ENCODE peak calls at places on chromosomes 12 and 14, in six cellular contexts. One of them, this sample, is unnamed.
A peak's percentile ranks its signal among the peaks of the same experiment; 100 is the strongest.

GRCh38 chr14:23805761-23806160 is 147.8 kb upstream of the DHRS4 start:
- DNase-seq in H9: no peak
- DNase-seq in IMR-90: no peak
- DNase-seq in mesendoderm: no peak
- DNase-seq in neuronal stem cell: no peak
- DNase-seq in mesenchymal stem cell: no peak
- DNase-seq in this sample: no peak

GRCh38 chr12:34295366-34296142 is 273.3 kb downstream of the ALG10 start:
- DNase-seq in IMR-90: no peak
- DNase-seq in neuronal stem cell: no peak
- DNase-seq in mesendoderm: no peak
- DNase-seq in mesenchymal stem cell: no peak
- DNase-seq in H9: no peak
- DNase-seq in this sample: no peak

GRCh38 chr14:95157195-95157986 is at the start of gene DICER1:
- DNase-seq in mesendoderm: peak; percentile 94
- DNase-seq in neuronal stem cell: peak; percentile 96
- DNase-seq in IMR-90: peak; percentile 89
- DNase-seq in H9: peak; percentile 95
- DNase-seq in mesenchymal stem cell: peak; percentile 93
- DNase-seq in this sample: peak; percentile 91

GRCh38 chr14:81710232-81710845 is 176.7 kb upstream of the SEL1L start:
- DNase-seq in neuronal stem cell: peak; percentile 42
- DNase-seq in IMR-90: peak; percentile 1
- DNase-seq in mesenchymal stem cell: peak; percentile 3
- DNase-seq in mesendoderm: peak; percentile 65
- DNase-seq in H9: no peak
- DNase-seq in this sample: no peak

GRCh38 chr14:105163040-105163742 is 5.4 kb downstream of the JAG2 start:
- DNase-seq in H9: peak; percentile 43
- DNase-seq in mesendoderm: peak; percentile 14
- DNase-seq in mesenchymal stem cell: no peak
- DNase-seq in IMR-90: no peak
- DNase-seq in neuronal stem cell: no peak
- DNase-seq in this sample: no peak

GRCh38 chr14:20690848-20691640 is 2.5 kb downstream of the ANG start:
- DNase-seq in H9: no peak
- DNase-seq in neuronal stem cell: peak; percentile 57
- DNase-seq in mesenchymal stem cell: peak; percentile 76
- DNase-seq in mesendoderm: peak; percentile 76
- DNase-seq in IMR-90: peak; percentile 72
- DNase-seq in this sample: peak; percentile 88

GRCh38 chr14:87745507-87746118 is 247.4 kb downstream of the GALC start:
- DNase-seq in neuronal stem cell: peak; percentile 21
- DNase-seq in mesenchymal stem cell: peak; percentile 27
- DNase-seq in H9: peak; percentile 57
- DNase-seq in mesendoderm: peak; percentile 82
- DNase-seq in IMR-90: peak; percentile 7
- DNase-seq in this sample: no peak

GRCh38 chr12:123062682-123063426 is 82.4 kb downstream of the ARL6IP4 start:
- DNase-seq in H9: no peak
- DNase-seq in mesendoderm: no peak
- DNase-seq in IMR-90: peak; percentile 69
- DNase-seq in mesenchymal stem cell: peak; percentile 89
- DNase-seq in neuronal stem cell: no peak
- DNase-seq in this sample: peak; percentile 96

GRCh38 chr12:62943779-62944395 is 8.9 kb upstream of the PPM1H start:
- DNase-seq in IMR-90: no peak
- DNase-seq in mesenchymal stem cell: no peak
- DNase-seq in mesendoderm: no peak
- DNase-seq in neuronal stem cell: no peak
- DNase-seq in H9: no peak
- DNase-seq in this sample: no peak
- H3K9ac ChIP-seq in IMR-90: no peak overlapping the region
- H3K9ac ChIP-seq in mesenchymal stem cell: no peak overlapping the region
- H3K9ac ChIP-seq in mesendoderm: no peak overlapping the region
- H3K9ac ChIP-seq in neuronal stem cell: no peak overlapping the region
- H3K9ac ChIP-seq in H9: no peak overlapping the region
- H3K9ac ChIP-seq in this sample: no peak overlapping the region

GRCh38 chr14:103611215-103611614 is 17.8 kb upstream of the KLC1 start:
- DNase-seq in mesenchymal stem cell: no peak
- DNase-seq in H9: no peak
- DNase-seq in neuronal stem cell: no peak
- DNase-seq in mesendoderm: no peak
- DNase-seq in IMR-90: no peak
- DNase-seq in this sample: no peak
- H3K27ac ChIP-seq in mesenchymal stem cell: no peak overlapping the region
- H3K27ac ChIP-seq in H9: no peak overlapping the region
- H3K27ac ChIP-seq in neuronal stem cell: no peak overlapping the region
- H3K27ac ChIP-seq in mesendoderm: no peak overlapping the region
- H3K27ac ChIP-seq in IMR-90: no peak overlapping the region
- H3K27ac ChIP-seq in this sample: no peak overlapping the region

GRCh38 chr14:35402323-35403084 is 2.0 kb downstream of the NFKBIA start:
- DNase-seq in H9: no peak
- DNase-seq in mesendoderm: no peak
- DNase-seq in IMR-90: peak; percentile 56
- DNase-seq in mesenchymal stem cell: peak; percentile 47
- DNase-seq in neuronal stem cell: no peak
- DNase-seq in this sample: peak; percentile 38
- H4K8ac ChIP-seq in H9: no peak overlapping the region
- H4K8ac ChIP-seq in mesendoderm: no peak overlapping the region
- H4K8ac ChIP-seq in IMR-90: peak overlapping the region; percentile 74
- H4K8ac ChIP-seq in mesenchymal stem cell: no peak overlapping the region
- H4K8ac ChIP-seq in neuronal stem cell: no peak overlapping the region
- H4K8ac ChIP-seq in this sample: no peak overlapping the region

DNA sequence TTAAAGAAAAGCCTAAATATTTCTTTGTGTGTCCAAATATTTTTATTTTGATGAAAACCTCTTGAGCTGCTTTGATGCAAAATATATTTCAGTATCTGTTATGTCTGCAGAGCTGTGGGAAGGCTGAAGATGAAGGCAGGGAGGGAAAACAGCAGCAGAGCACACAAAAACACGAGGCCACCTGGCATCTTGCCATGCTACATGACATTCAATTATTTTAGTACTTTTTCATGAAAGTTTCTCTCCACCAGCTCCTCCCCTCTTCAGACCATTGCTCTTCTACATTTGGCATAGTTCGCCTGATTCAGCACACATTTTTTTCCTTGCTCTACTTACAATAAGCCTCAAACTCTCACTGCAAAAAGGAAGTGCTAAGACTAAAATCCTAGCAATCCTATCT is 4.7 kb upstream of the ALX1 start:
- DNase-seq in mesendoderm: peak; percentile 39
- DNase-seq in H9: no peak
- DNase-seq in mesenchymal stem cell: no peak
- DNase-seq in neuronal stem cell: peak; percentile 5
- DNase-seq in IMR-90: no peak
- DNase-seq in this sample: no peak
- H3K9ac ChIP-seq in mesendoderm: no peak overlapping the region
- H3K9ac ChIP-seq in H9: no peak overlapping the region
- H3K9ac ChIP-seq in mesenchymal stem cell: no peak overlapping the region
- H3K9ac ChIP-seq in neuronal stem cell: no peak overlapping the region
- H3K9ac ChIP-seq in IMR-90: no peak overlapping the region
- H3K9ac ChIP-seq in this sample: no peak overlapping the region

GRCh38 chr12:3116106-3116898 is 39.1 kb downstream of the TSPAN9 start:
- DNase-seq in IMR-90: peak; percentile 40
- DNase-seq in mesendoderm: no peak
- DNase-seq in mesenchymal stem cell: peak; percentile 36
- DNase-seq in neuronal stem cell: no peak
- DNase-seq in H9: peak; percentile 28
- DNase-seq in this sample: no peak

GRCh38 chr12:3119192-3119744 is 42.1 kb downstream of the TSPAN9 start:
- DNase-seq in neuronal stem cell: no peak
- DNase-seq in H9: no peak
- DNase-seq in IMR-90: no peak
- DNase-seq in mesenchymal stem cell: no peak
- DNase-seq in mesendoderm: no peak
- DNase-seq in this sample: no peak

GRCh38 chr12:3119745-3120660 is 42.8 kb downstream of the TSPAN9 start:
- DNase-seq in neuronal stem cell: no peak
- DNase-seq in IMR-90: peak; percentile 6
- DNase-seq in mesendoderm: no peak
- DNase-seq in mesenchymal stem cell: no peak
- DNase-seq in H9: no peak
- DNase-seq in this sample: no peak

GRCh38 chr12:3117144-3117581 is 40.0 kb downstream of the TSPAN9 start:
- DNase-seq in H9: no peak
- DNase-seq in mesenchymal stem cell: peak; percentile 65
- DNase-seq in neuronal stem cell: no peak
- DNase-seq in IMR-90: peak; percentile 78
- DNase-seq in mesendoderm: no peak
- DNase-seq in this sample: no peak

GRCh38 chr12:3117628-3118027 is 40.4 kb downstream of the TSPAN9 start:
- DNase-seq in H9: no peak
- DNase-seq in IMR-90: peak; percentile 93
- DNase-seq in mesendoderm: no peak
- DNase-seq in mesenchymal stem cell: peak; percentile 82
- DNase-seq in neuronal stem cell: no peak
- DNase-seq in this sample: no peak
- H3K27ac ChIP-seq in H9: no peak overlapping the region
- H3K27ac ChIP-seq in IMR-90: peak overlapping the region; percentile 77
- H3K27ac ChIP-seq in mesendoderm: no peak overlapping the region
- H3K27ac ChIP-seq in mesenchymal stem cell: peak overlapping the region; percentile 87
- H3K27ac ChIP-seq in neuronal stem cell: no peak overlapping the region
- H3K27ac ChIP-seq in this sample: no peak overlapping the region

GRCh38 chr14:100605706-100606686 is 18.8 kb upstream of the BEGAIN start:
- DNase-seq in H9: no peak
- DNase-seq in mesendoderm: no peak
- DNase-seq in IMR-90: peak; percentile 18
- DNase-seq in mesenchymal stem cell: no peak
- DNase-seq in neuronal stem cell: no peak
- DNase-seq in this sample: no peak
- H4K8ac ChIP-seq in H9: no peak overlapping the region
- H4K8ac ChIP-seq in mesendoderm: no peak overlapping the region
- H4K8ac ChIP-seq in IMR-90: no peak overlapping the region
- H4K8ac ChIP-seq in mesenchymal stem cell: no peak overlapping the region
- H4K8ac ChIP-seq in neuronal stem cell: no peak overlapping the region
- H4K8ac ChIP-seq in this sample: no peak overlapping the region

DNA sequence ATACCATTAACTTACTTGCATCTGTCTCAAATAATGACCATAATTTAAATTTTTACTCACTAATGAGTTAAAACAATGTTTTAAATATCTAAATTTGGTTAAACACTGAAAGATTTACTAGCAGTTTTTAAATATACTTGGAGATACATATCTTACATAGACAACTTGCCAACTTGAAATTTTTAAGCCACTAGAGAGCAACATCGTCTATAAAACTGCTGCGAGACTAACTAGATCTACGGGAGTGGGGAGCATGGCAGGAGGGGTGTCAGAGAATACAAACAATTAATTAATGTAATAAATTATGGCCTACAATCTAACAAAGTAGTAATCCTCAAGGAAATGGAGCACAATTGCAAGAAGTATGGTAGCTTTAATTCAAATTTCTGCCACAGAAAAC is 120.4 kb downstream of the LRRIQ1 start:
- DNase-seq in IMR-90: no peak
- DNase-seq in neuronal stem cell: no peak
- DNase-seq in H9: no peak
- DNase-seq in mesendoderm: peak; percentile 8
- DNase-seq in mesenchymal stem cell: no peak
- DNase-seq in this sample: no peak
- H3K9ac ChIP-seq in IMR-90: no peak overlapping the region
- H3K9ac ChIP-seq in neuronal stem cell: no peak overlapping the region
- H3K9ac ChIP-seq in H9: no peak overlapping the region
- H3K9ac ChIP-seq in mesendoderm: no peak overlapping the region
- H3K9ac ChIP-seq in mesenchymal stem cell: no peak overlapping the region
- H3K9ac ChIP-seq in this sample: no peak overlapping the region

GRCh38 chr12:1350934-1351240 is 243.5 kb downstream of the FBXL14 start:
- DNase-seq in H9: no peak
- DNase-seq in neuronal stem cell: no peak
- DNase-seq in mesenchymal stem cell: no peak
- DNase-seq in IMR-90: no peak
- DNase-seq in mesendoderm: no peak
- DNase-seq in this sample: no peak

GRCh38 chr12:1348606-1349005 is 245.8 kb downstream of the FBXL14 start:
- DNase-seq in neuronal stem cell: no peak
- DNase-seq in H9: no peak
- DNase-seq in IMR-90: no peak
- DNase-seq in mesenchymal stem cell: no peak
- DNase-seq in mesendoderm: no peak
- DNase-seq in this sample: no peak

GRCh38 chr12:1351926-1352325 is 242.5 kb downstream of the FBXL14 start:
- DNase-seq in IMR-90: peak; percentile 48
- DNase-seq in H9: no peak
- DNase-seq in neuronal stem cell: no peak
- DNase-seq in mesendoderm: no peak
- DNase-seq in mesenchymal stem cell: peak; percentile 43
- DNase-seq in this sample: no peak

GRCh38 chr12:1347294-1347693 is 247.1 kb downstream of the FBXL14 start:
- DNase-seq in mesenchymal stem cell: no peak
- DNase-seq in mesendoderm: no peak
- DNase-seq in H9: no peak
- DNase-seq in IMR-90: no peak
- DNase-seq in neuronal stem cell: no peak
- DNase-seq in this sample: no peak

DNA sequence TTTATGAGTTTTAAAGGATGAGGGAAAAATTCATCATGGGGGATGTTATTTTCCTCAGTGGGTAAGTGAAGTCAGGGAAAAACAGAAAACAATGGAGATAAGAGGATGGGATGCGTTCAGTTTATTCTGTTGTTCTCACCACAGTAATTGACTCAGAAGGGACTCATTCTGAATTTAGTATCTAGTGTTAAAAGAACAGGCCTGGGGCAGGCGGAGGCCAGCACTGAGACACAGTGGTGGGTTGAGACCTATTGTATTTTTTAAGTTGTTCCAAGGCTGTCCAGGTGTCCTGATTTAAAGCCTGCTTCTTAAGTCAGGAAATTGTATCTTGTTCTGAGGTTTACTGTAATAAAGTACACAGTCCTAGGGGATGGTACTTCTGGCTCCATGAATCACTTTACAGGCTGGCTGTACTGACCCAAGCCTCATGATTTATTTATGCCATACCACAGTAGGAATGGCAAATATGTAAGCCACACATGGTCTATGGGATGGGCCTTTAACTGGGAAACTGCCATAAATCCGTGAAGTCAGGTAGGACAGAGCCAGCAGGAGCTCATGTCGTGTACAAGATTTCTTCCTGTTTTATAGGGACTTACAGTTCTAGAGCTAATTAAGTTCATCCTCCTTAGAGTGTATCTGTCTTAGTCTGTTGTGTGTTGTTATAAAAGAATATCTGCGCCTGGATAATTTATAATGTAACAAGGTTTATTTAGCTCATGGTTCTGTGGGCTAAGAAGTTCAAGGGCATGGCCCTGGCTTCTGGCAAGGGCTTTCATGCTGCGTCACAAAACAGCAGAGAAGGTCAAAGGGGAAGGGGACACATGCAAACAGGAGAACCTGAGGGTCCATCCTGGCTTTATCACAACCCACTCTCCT is 244.1 kb downstream of the FBXL14 start:
- DNase-seq in H9: no peak
- DNase-seq in mesendoderm: no peak
- DNase-seq in IMR-90: peak; percentile 86
- DNase-seq in mesenchymal stem cell: peak; percentile 79
- DNase-seq in neuronal stem cell: no peak
- DNase-seq in this sample: no peak
- H3K27ac ChIP-seq in H9: no peak overlapping the region
- H3K27ac ChIP-seq in mesendoderm: no peak overlapping the region
- H3K27ac ChIP-seq in IMR-90: peak overlapping the region; percentile 44
- H3K27ac ChIP-seq in mesenchymal stem cell: peak overlapping the region; percentile 94
- H3K27ac ChIP-seq in neuronal stem cell: no peak overlapping the region
- H3K27ac ChIP-seq in this sample: peak overlapping the region; percentile 38